ENCODE peak calls at places on chromosomes 6 and 20, in six cellular contexts. W, S, R, N, K and V are unnamed samples.

GRCh38 chr6:116954938-116955337 is 77.9 kb downstream of the RFX6 start:
- DNase-seq in W (no peak), S (no peak), R (peak; percentile 85), N (no peak), K (no peak), V (no peak)

GRCh38 chr6:39221115-39221514 is 8.2 kb downstream of the KCNK5 start:
- DNase-seq in W (no peak), S (no peak), R (no peak), N (no peak), K (no peak), V (no peak)

GRCh38 chr20:35698298-35699126 is 640 bp downstream of the NFS1 start:
- DNase-seq in W (peak; percentile 33), S (peak; percentile 64), R (no peak), N (no peak), K (peak; percentile 28), V (peak; percentile 61)

GRCh38 chr6:33896391-33897192 is 92.8 kb upstream of the MLN start:
- DNase-seq in W (no peak), S (peak; percentile 42), R (no peak), N (no peak), K (no peak), V (no peak)

GRCh38 chr6:52360028-52360427 is 1.9 kb upstream of the PAQR8 start:
- DNase-seq in W (no peak), S (peak; percentile 36), R (no peak), N (no peak), K (no peak), V (no peak)

GRCh38 chr20:45456632-45457031 is 12.9 kb upstream of the WFDC2 start:
- DNase-seq in W (no peak), S (peak; percentile 55), R (peak; percentile 70), N (no peak), K (peak; percentile 28), V (peak; percentile 56)

GRCh38 chr6:122790740-122791679 is 2.0 kb downstream of the SMPDL3A start:
- DNase-seq in W (no peak), S (peak; percentile 2), R (peak; percentile 86), N (no peak), K (no peak), V (no peak)

GRCh38 chr6:154689654-154690053 is 43.6 kb upstream of the SCAF8 start:
- DNase-seq in W (no peak), S (no peak), R (no peak), N (no peak), K (no peak), V (no peak)

GRCh38 chr6:124234806-124235205 is 431.1 kb downstream of the NKAIN2 start:
- DNase-seq in W (no peak), S (no peak), R (no peak), N (no peak), K (no peak), V (no peak)

GRCh38 chr6:136437246-136437645 is 113.0 kb downstream of the MAP7 start:
- DNase-seq in W (no peak), S (no peak), R (no peak), N (no peak), K (no peak), V (peak; percentile 16)

GRCh38 chr6:158653577-158654354 is 3.9 kb downstream of the SYTL3 start:
- DNase-seq in W (no peak), S (no peak), R (no peak), N (peak; percentile 91), K (no peak), V (peak; percentile 75)

GRCh38 chr6:125888989-125889656 is 67.4 kb upstream of the HINT3 start:
- DNase-seq in W (no peak), S (peak; percentile 76), R (peak; percentile 64), N (no peak), K (peak; percentile 71), V (peak; percentile 62)

GRCh38 chr6:135851442-135852271 is at the start of gene PDE7B:
- DNase-seq in W (peak; percentile 73), S (no peak), R (no peak), N (no peak), K (peak; percentile 89), V (peak; percentile 86)

GRCh38 chr6:95279641-95280040 is 297.7 kb upstream of the MANEA start:
- DNase-seq in W (no peak), S (no peak), R (no peak), N (no peak), K (no peak), V (no peak)

GRCh38 chr6:26232950-26233607 is 131.9 kb upstream of the BTN3A2 start:
- DNase-seq in W (no peak), S (peak; percentile 40), R (no peak), N (peak; percentile 55), K (peak; percentile 26), V (peak; percentile 49)

GRCh38 chr20:16399801-16400200 is 173.4 kb downstream of the KIF16B start:
- DNase-seq in W (no peak), S (no peak), R (no peak), N (no peak), K (no peak), V (no peak)

GRCh38 chr6:43334466-43335095 is 26.0 kb upstream of the CRIP3 start:
- DNase-seq in W (peak; percentile 25), S (peak; percentile 74), R (peak; percentile 66), N (no peak), K (peak; percentile 66), V (peak; percentile 63)

DNA sequence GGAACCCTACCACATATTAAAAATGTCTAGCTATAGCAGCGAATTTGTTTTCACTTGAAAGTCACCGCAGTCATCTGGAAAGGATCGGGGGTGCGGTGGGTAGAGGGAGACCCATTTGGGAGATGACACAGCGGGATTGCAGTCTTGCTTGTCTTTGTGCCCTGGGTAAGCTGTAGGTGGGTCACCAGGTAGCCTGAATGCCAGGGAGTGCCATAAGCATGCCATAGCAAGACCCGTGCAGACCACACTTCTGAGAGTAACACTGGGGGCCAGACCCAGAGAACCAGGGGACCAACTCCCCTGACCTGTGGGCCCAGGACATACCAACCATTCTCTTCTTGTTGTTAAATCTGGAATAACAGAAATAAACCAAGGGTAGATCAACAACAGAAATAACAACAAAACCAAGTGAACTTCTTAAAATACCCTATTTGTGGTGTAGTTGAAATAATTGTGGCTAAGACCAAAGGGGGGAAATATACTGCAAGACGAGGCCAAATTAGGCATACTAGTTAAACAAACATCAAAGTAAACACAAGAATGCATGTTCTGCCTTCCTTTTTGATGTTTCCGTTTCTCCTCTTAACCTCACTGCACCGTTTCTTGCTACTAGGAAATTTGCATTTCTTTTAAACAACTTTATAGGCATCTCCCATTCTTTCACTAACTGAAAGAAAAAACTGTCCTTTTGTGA is 128.1 kb downstream of the SASH1 start:
- DNase-seq in W (no peak), S (no peak), R (no peak), N (no peak), K (no peak), V (no peak)
- TF ChIP-seq MYC in W (no peak), S (no peak), R (no peak), N (no peak), K (no peak), V (no peak)

GRCh38 chr6:170293411-170293844 is 2.5 kb upstream of the DLL1 start:
- DNase-seq in W (no peak), S (no peak), R (no peak), N (no peak), K (no peak), V (no peak)

GRCh38 chr6:170291271-170292110 is 613 bp upstream of the DLL1 start:
- DNase-seq in W (no peak), S (no peak), R (no peak), N (no peak), K (peak; percentile 44), V (peak; percentile 94)

GRCh38 chr6:170292111-170292777 is 1.4 kb upstream of the DLL1 start:
- DNase-seq in W (no peak), S (no peak), R (no peak), N (no peak), K (peak; percentile 8), V (no peak)

GRCh38 chr6:170293881-170294755 is 3.2 kb upstream of the DLL1 start:
- DNase-seq in W (no peak), S (no peak), R (no peak), N (no peak), K (no peak), V (peak; percentile 63)

DNA sequence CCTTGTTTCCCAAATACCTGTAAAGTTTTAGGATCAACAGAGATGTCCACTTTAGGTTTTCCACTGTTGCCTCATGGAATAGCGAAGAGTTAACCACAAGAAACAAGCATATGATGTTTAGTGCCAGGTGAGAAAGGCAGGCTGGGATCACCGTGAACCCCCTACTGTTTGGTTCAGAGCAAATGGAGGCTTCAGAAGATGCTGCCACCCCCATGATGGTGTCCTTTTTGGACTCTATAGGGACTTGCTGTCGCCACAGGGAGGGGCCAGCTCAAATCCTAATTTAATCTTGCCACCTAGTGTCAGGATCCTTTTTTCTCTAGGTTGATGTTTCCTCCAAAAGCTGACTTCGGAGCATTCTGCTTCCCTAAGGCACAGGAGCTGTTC is 1.9 kb upstream of the DLL1 start:
- DNase-seq in W (peak; percentile 38), S (peak; percentile 40), R (no peak), N (no peak), K (no peak), V (peak; percentile 70)
- TF ChIP-seq MYC in W (no peak), S (no peak), R (no peak), N (no peak), K (no peak), V (no peak)

GRCh38 chr20:62372042-62372993 is 5.2 kb upstream of the LAMA5 start:
- DNase-seq in W (no peak), S (no peak), R (no peak), N (no peak), K (no peak), V (no peak)

GRCh38 chr20:62369508-62370114 is 2.5 kb upstream of the LAMA5 start:
- DNase-seq in W (no peak), S (no peak), R (no peak), N (no peak), K (no peak), V (no peak)

GRCh38 chr20:62370115-62370806 is 3.1 kb upstream of the LAMA5 start:
- DNase-seq in W (no peak), S (peak; percentile 64), R (no peak), N (no peak), K (no peak), V (peak; percentile 55)

GRCh38 chr20:62371588-62372041 is 4.5 kb upstream of the LAMA5 start:
- DNase-seq in W (no peak), S (no peak), R (no peak), N (no peak), K (no peak), V (no peak)

DNA sequence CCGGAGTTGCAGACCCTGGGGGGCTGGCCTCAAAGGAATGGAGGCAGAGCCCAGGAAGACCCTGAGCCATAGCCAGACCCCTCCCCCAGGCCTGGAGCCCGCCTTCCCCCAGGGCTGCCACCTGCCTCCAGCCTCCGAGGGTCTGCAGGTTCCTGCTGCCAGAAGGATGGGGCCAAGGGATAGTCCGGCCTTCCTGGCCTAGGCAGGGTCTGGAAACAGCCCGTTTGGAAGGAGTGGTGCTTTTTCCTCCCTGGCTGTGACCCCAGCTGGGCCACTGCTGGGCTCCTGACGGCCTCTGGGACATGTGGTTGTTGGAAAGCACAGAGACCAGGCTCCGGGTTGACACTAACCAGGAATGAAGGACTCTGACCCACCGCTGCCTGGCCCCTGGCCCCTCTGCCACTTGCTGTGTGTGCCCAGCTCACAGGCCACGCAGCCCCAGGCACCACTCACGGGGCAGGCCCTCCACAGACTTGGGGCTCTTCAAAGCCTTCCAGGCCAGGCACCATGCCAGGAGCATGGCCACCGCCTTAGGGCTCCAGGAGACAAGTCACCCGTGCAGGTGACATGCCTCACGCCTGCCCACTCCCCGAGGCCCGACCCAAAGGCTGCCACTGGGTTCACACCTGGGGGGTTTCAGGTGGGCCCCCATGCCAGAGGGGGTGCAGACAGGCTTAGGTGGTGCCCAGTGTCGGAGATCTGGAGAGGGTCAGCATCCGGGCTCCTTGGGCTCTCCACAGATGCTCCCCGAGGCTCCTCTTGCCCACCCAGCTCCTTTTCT is 3.9 kb upstream of the LAMA5 start:
- DNase-seq in W (no peak), S (no peak), R (peak; percentile 74), N (no peak), K (no peak), V (no peak)
- TF ChIP-seq MYC in W (no peak), S (no peak), R (peak; percentile 85), N (no peak), K (no peak), V (no peak)

GRCh38 chr6:19410477-19410876 is 426.7 kb upstream of the ID4 start:
- DNase-seq in W (no peak), S (no peak), R (no peak), N (no peak), K (no peak), V (no peak)
- TF ChIP-seq MYC in W (no peak), S (no peak), R (no peak), N (no peak), K (no peak), V (no peak)